ENCODE peak calls at places on chromosomes 6 and 20, in six cellular contexts. F is H9, R is left lung, U is progenitor cell of endocrine pancreas, E is HCT116, Z is osteocyte. K is an unnamed sample.

GRCh38 chr6:13302291-13302690 is 26.0 kb downstream of the TBC1D7 start:
- DNase-seq in R (no peak), E (no peak), Z (peak), F (no peak), U (no peak), K (no peak)

GRCh38 chr20:44014807-44015732 is 100.4 kb downstream of the TOX2 start:
- DNase-seq in U (no peak), R (no peak), Z (no peak), F (peak), E (no peak), K (no peak)

GRCh38 chr6:38755207-38755606 is 40.1 kb downstream of the DNAH8 start:
- DNase-seq in F (no peak), U (no peak), E (peak), Z (no peak), R (no peak), K (no peak)

GRCh38 chr6:129543981-129544380 is 166.0 kb downstream of the ARHGAP18 start:
- DNase-seq in Z (no peak), U (no peak), F (no peak), R (no peak), E (no peak), K (no peak)

GRCh38 chr20:56773731-56774130 is 144.6 kb downstream of the TFAP2C start:
- DNase-seq in E (no peak), U (no peak), F (no peak), R (no peak), Z (no peak), K (no peak)

GRCh38 chr6:169831450-169832246 is 80.2 kb downstream of the ERMARD start:
- DNase-seq in R (peak), E (peak), F (peak), U (peak), Z (peak), K (peak)

GRCh38 chr6:7532232-7532631 is 9.2 kb upstream of the DSP start:
- DNase-seq in U (peak), F (no peak), R (peak), E (no peak), Z (no peak), K (no peak)

GRCh38 chr6:23175391-23175790 is 606.0 kb downstream of the HDGFL1 start:
- DNase-seq in Z (no peak), R (no peak), E (no peak), F (no peak), U (no peak), K (no peak)

GRCh38 chr6:159640322-159640721 is 52.7 kb downstream of the SOD2 start:
- DNase-seq in R (no peak), U (no peak), Z (no peak), F (no peak), E (no peak), K (no peak)

GRCh38 chr20:49252556-49253350 is 25.1 kb downstream of the ZNFX1 start:
- DNase-seq in U (no peak), E (no peak), F (no peak), Z (no peak), R (no peak), K (no peak)

GRCh38 chr6:89528865-89529264 is 95.9 kb downstream of the ANKRD6 start:
- DNase-seq in F (no peak), Z (no peak), E (no peak), U (no peak), R (no peak), K (no peak)

GRCh38 chr20:61601853-61602252 is 349.8 kb downstream of the CDH4 start:
- DNase-seq in E (no peak), F (no peak), Z (no peak), U (no peak), R (no peak), K (no peak)

GRCh38 chr6:6752129-6752528 is 163.6 kb downstream of the LY86 start:
- DNase-seq in F (no peak), E (no peak), Z (no peak), R (no peak), U (no peak), K (no peak)

GRCh38 chr20:33753763-33754162 is 22.0 kb downstream of the ZNF341 start:
- DNase-seq in U (no peak), Z (no peak), F (no peak), R (no peak), E (no peak), K (no peak)

GRCh38 chr20:44010162-44010704 is 95.6 kb downstream of the TOX2 start:
- DNase-seq in Z (no peak), R (no peak), E (no peak), U (no peak), F (peak), K (no peak)

GRCh38 chr6:126302191-126302590 is 37.7 kb upstream of the CENPW start:
- DNase-seq in R (no peak), F (no peak), Z (no peak), U (no peak), E (peak), K (no peak)

GRCh38 chr20:34941224-34941623 is 14.4 kb downstream of the GSS start:
- DNase-seq in R (no peak), Z (no peak), E (no peak), F (no peak), U (no peak), K (no peak)

GRCh38 chr6:33840064-33840926 is 36.5 kb upstream of the MLN start:
- DNase-seq in U (no peak), Z (peak), R (peak), E (peak), F (no peak), K (no peak)

GRCh38 chr6:73565767-73566485 is 45.1 kb upstream of the EEF1A1 start:
- DNase-seq in F (peak), E (no peak), Z (no peak), R (no peak), U (no peak), K (no peak)

GRCh38 chr6:170284866-170285469 is 5.9 kb downstream of the DLL1 start:
- DNase-seq in E (no peak), U (no peak), F (no peak), R (no peak), Z (peak), K (no peak)

DNA sequence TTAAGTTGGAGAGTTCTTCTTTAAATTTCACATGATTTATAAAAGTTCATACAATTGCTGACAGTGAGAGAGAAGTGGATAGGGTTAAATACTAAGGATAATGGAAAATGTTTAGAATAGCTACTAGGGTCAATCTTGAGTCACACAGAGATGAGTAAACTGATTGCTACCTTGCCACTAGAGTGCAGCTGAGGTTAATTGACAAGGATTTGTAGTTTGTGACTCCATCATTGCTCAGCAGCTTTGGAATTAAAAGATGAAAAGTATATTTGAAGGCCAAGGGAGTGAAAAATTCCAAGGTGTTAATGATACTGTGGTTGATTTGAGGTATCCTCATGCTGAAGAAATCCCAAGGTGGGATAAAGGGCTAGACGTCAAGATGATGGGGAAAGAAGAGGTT is 524.0 kb downstream of the UTRN start:
- DNase-seq in U (no peak), R (no peak), F (no peak), E (peak), Z (no peak), K (no peak)
- TF ChIP-seq CTCF in U (no peak), R (no peak), F (no peak), E (no peak), Z (no peak), K (no peak)

DNA sequence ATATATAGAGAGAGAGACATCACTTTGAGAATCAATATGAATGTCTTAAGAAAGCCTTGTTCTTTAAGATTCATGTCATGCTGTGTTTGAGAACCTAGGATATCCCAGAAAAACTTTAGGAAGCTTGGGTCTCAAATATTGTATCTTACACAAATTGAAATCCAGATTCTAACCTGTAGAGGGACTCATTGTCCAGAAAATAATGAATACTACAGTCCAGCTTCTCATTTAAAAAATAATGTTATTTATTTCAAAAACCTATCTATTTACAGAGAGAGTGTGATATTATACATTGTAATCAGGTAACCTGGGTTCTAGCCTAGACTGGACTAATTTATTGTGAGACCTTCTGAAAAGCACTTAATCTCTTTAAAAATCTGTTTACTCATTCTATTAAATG is 4.2 kb downstream of the RFX6 start:
- DNase-seq in U (no peak), Z (no peak), F (no peak), E (peak), R (no peak), K (no peak)
- TF ChIP-seq CTCF in U (peak), Z (no peak), F (peak), E (peak), R (no peak), K (no peak)

GRCh38 chr20:32509639-32510066 is 75.5 kb downstream of the NOL4L start:
- DNase-seq in E (no peak), U (no peak), F (peak), Z (no peak), R (peak), K (no peak)
- TF ChIP-seq CTCF in E (peak), U (peak), F (peak), Z (peak), R (no peak), K (no peak)

GRCh38 chr6:157325069-157325805 is 1.9 kb upstream of the TMEM242 start:
- DNase-seq in U (no peak), Z (no peak), R (no peak), F (no peak), E (no peak), K (no peak)

GRCh38 chr6:157323114-157323923 is at the start of gene TMEM242:
- DNase-seq in R (peak), E (peak), U (peak), Z (peak), F (peak), K (peak)

GRCh38 chr6:157322792-157323113 is 566 bp downstream of the TMEM242 start:
- DNase-seq in U (no peak), R (no peak), Z (no peak), F (no peak), E (no peak), K (no peak)

GRCh38 chr6:157326979-157327378 is 3.7 kb upstream of the TMEM242 start:
- DNase-seq in Z (no peak), U (no peak), E (no peak), F (no peak), R (no peak), K (no peak)

DNA sequence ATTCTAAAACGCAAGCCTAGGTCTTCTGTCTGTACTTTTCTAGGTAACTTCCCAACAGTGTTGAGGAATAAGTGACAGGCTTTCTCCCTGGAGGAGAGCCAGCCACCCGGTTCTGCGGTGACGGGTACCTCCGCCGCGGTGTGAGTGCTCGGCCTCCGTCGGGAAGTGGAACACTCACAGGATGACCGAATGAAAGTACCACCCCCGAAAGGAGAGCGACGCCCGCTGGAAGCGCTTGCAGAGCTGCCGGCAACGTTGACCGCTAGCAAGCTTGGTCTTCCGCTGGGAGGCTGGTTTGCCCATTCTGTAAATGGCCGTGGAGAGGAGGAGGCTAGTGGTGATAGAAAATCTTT is 581 bp upstream of the TMEM242 start:
- DNase-seq in U (peak), R (peak), Z (peak), E (peak), F (peak), K (peak)
- TF ChIP-seq CTCF in U (no peak), R (no peak), Z (no peak), E (peak), F (peak), K (no peak)

GRCh38 chr20:20536240-20536933 is 168.5 kb downstream of the INSM1 start:
- DNase-seq in Z (no peak), E (no peak), U (no peak), F (no peak), R (no peak), K (no peak)
- TF ChIP-seq CTCF in Z (no peak), E (no peak), U (no peak), F (no peak), R (no peak), K (no peak)

DNA sequence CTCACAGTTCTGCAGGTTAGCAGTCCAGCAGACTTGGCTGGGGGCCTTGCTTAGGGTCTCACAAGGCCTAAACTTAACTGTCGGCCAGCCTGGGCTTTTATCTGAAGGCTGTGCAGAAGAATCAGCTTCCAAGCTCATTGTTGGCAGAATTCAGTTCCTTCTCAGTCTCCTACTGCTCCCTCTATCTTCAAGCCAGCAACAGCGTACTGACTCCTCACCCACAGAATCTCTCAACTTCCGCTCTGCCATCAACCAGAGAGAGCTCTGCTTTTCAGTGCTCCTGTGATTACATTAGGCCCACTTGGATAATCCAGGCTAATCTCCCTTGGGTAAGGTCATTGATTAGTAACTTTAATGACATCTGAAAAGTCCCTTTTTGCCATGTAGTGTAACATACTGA is 30.2 kb upstream of the NHSL1 start:
- DNase-seq in F (no peak), Z (no peak), U (no peak), R (no peak), E (no peak), K (no peak)
- TF ChIP-seq CTCF in F (peak), Z (no peak), U (no peak), R (no peak), E (no peak), K (no peak)

GRCh38 chr6:11419763-11420453 is 117.6 kb upstream of the TMEM170B start:
- DNase-seq in Z (no peak), U (no peak), F (no peak), R (no peak), E (no peak), K (no peak)

GRCh38 chr6:11414564-11414963 is 123.0 kb upstream of the TMEM170B start:
- DNase-seq in R (no peak), E (peak), Z (no peak), F (peak), U (no peak), K (no peak)

GRCh38 chr6:11418290-11418905 is 119.2 kb upstream of the TMEM170B start:
- DNase-seq in U (no peak), R (no peak), Z (no peak), F (no peak), E (no peak), K (no peak)

GRCh38 chr6:11413728-11414127 is 123.8 kb upstream of the TMEM170B start:
- DNase-seq in F (no peak), U (no peak), Z (no peak), R (no peak), E (no peak), K (no peak)

DNA sequence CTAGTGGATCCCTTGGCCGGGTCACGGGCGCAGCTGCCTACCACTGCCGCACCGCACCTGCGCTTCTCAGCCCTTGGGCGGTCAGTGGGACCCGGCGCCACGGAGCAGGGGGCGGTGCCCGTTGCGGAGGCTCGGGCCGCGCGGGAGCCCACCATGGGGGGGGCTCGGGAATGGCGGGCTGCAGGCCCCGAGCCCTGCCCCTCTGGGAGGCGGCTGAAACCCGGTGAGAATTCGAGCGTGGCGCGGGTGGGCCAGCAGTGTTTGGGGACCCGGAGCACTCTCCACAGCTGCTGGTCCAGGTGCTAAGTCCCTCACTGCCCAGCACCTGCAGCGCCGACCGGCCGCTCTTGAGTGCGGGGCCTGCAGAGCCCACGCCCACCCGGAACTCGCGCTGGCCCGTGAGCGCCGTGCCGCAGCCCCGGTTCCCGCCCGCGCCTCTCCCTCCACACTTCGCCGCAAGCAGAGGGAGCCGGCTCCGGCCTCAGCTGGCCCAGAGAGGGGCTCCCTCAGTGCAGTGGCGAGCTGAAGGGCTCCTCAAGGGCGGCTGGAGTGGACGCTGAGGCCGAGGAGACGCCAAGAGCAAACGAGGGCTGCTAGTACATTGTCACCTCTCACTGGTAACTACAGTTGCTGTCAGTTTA is 120.5 kb upstream of the TMEM170B start:
- DNase-seq in Z (no peak), F (peak), E (no peak), R (no peak), U (no peak), K (no peak)
- TF ChIP-seq CTCF in Z (no peak), F (no peak), E (no peak), R (no peak), U (no peak), K (no peak)

DNA sequence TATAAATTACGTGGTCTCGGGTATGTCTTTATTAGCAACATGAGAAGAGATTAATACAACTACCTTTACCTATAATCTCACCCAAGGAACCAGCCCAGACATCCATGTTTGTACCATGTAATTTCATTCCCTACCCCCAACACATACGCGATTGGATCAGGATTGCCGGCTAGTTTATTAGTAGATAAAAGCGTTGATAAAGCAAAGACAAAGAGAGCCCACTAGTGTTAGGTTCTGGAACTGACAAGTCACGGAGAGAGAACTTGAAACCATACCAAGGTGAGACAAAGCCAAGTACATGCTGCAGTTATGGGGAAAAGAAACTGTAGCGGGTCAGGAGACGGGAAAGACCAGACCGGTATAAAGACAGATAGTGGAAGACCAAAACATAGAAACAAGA is 37.4 kb upstream of the FAM135A start:
- DNase-seq in E (peak), U (no peak), R (no peak), Z (no peak), F (peak), K (no peak)
- TF ChIP-seq CTCF in E (peak), U (no peak), R (no peak), Z (peak), F (peak), K (no peak)

DNA sequence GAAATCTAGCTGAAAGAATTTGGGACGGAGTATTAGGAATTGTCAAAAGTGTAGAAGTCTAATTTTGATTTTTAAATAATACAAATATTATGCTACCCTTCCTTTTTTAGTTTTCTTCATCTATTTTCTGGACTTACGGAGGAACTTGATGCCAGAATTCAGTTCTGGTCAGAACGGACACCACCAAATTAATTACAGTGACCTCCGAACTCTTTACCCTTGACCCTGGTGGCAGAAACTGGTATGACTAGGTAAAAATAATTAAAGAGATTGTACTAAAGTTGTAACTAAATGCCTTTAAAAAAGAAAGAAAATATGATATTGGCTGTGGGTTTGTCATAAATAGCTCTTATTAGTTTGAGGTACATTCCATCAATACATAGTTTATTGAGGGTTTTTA is 751.1 kb upstream of the MAP3K7 start:
- DNase-seq in E (no peak), Z (no peak), U (no peak), R (no peak), F (no peak), K (no peak)
- TF ChIP-seq CTCF in E (peak), Z (peak), U (peak), R (no peak), F (peak), K (no peak)

DNA sequence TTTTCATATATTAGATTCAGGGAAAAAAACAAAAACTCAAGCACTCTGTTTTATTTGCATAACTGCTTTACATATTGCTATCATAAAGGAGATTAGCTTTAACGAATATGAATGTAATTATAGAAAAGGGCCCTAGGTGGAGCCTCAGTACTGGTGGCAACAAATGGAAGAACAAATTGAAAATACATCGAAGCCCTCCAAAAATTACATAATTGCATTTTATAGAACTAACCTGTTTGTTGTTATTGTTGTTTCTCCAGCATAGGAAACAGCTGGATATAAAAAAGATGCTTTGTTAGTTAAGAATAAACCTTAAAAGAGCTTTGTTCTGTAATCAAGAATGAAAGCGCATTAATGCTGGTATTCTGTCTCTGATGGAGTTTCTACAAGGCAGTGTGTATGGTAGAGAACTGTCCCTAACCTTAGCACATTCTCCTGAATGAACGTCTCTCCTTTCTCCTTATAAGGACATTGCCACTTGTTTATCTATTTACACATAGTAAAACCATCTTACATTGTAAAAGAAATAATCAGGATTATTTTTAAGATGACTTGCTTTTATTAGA is 33.7 kb upstream of the LCA5 start:
- DNase-seq in U (no peak), Z (no peak), R (no peak), E (no peak), F (no peak), K (no peak)
- TF ChIP-seq CTCF in U (peak), Z (peak), R (peak), E (peak), F (peak), K (no peak)